ENCODE peak calls at places on chromosomes 6 and 20, in five cellular contexts. A is H9, H is mesenchymal stem cell, E is trophoblast cell, Y is H1. T is an unnamed sample.

GRCh38 chr6:118370722-118371121 is 177.4 kb upstream of the PLN start:
- DNase-seq in E (no peak), Y (no peak), A (no peak), H (peak), T (no peak)

GRCh38 chr6:6775074-6775473 is 186.6 kb downstream of the LY86 start:
- DNase-seq in E (no peak), Y (no peak), H (no peak), A (no peak), T (no peak)

GRCh38 chr6:34235605-34236422 is 859 bp upstream of the HMGA1 start:
- DNase-seq in Y (peak), E (peak), H (peak), A (no peak), T (peak)

GRCh38 chr6:1395941-1396908 is 6.8 kb downstream of the FOXF2 start:
- DNase-seq in A (no peak), Y (no peak), H (no peak), E (no peak), T (no peak)

GRCh38 chr6:140043357-140043756 is 668.9 kb upstream of the CITED2 start:
- DNase-seq in H (peak), Y (no peak), E (peak), A (no peak), T (no peak)

GRCh38 chr6:56798163-56798562 is 155.5 kb upstream of the DST start:
- DNase-seq in A (no peak), H (peak), Y (no peak), E (no peak), T (no peak)

GRCh38 chr20:25399038-25399430 is 8.4 kb upstream of the ABHD12 start:
- DNase-seq in H (peak), A (peak), E (peak), Y (no peak), T (peak)

GRCh38 chr20:11935754-11936551 is 18.3 kb downstream of the BTBD3 start:
- DNase-seq in H (no peak), A (no peak), Y (no peak), E (no peak), T (no peak)

GRCh38 chr20:56630506-56631317 is 1.6 kb downstream of the TFAP2C start:
- DNase-seq in H (no peak), Y (peak), A (peak), E (peak), T (no peak)

GRCh38 chr20:709864-710761 is 34.5 kb upstream of the SCRT2 start:
- DNase-seq in Y (no peak), A (peak), H (no peak), E (no peak), T (no peak)

GRCh38 chr6:109491207-109491938 is 8.4 kb upstream of the ZBTB24 start:
- DNase-seq in Y (no peak), E (no peak), A (no peak), H (peak), T (no peak)

GRCh38 chr20:20734475-20734948 is 22.1 kb upstream of the RALGAPA2 start:
- DNase-seq in H (no peak), Y (no peak), A (no peak), E (no peak), T (no peak)

GRCh38 chr6:137146206-137146605 is 27.2 kb downstream of the IL22RA2 start:
- DNase-seq in Y (no peak), E (peak), A (no peak), H (no peak), T (no peak)

GRCh38 chr20:4947817-4948559 is 53.3 kb downstream of the SLC23A2 start:
- DNase-seq in E (no peak), H (no peak), A (no peak), Y (no peak), T (no peak)

GRCh38 chr6:127420558-127420957 is 38.6 kb downstream of the KIAA0408 start:
- DNase-seq in Y (no peak), H (peak), A (peak), E (peak), T (peak)

GRCh38 chr20:49210101-49210749 is 9.0 kb upstream of the DDX27 start:
- DNase-seq in A (no peak), E (no peak), Y (no peak), H (no peak), T (no peak)

GRCh38 chr6:67131827-67132226 is 1424.8 kb upstream of the EYS start:
- DNase-seq in E (no peak), A (no peak), H (no peak), Y (no peak), T (no peak)

GRCh38 chr6:67451874-67452273 is 1183.2 kb upstream of the ADGRB3 start:
- DNase-seq in E (no peak), Y (no peak), H (no peak), A (no peak), T (no peak)

GRCh38 chr6:155313602-155314091 is 637 bp downstream of the TFB1M start:
- DNase-seq in E (peak), Y (no peak), A (no peak), H (no peak), T (no peak)

GRCh38 chr6:106771822-106772221 is 142.4 kb downstream of the QRSL1 start:
- DNase-seq in Y (no peak), A (no peak), E (no peak), H (no peak), T (no peak)

GRCh38 chr20:48094944-48095343 is 309.7 kb upstream of the SULF2 start:
- DNase-seq in E (no peak), A (no peak), Y (no peak), H (no peak), T (no peak)

GRCh38 chr6:157635388-157636244 is 187.4 kb upstream of the SNX9 start:
- DNase-seq in Y (no peak), E (peak), H (no peak), A (peak), T (no peak)

GRCh38 chr6:110389689-110390382 is 25.5 kb downstream of the DDO start:
- DNase-seq in Y (no peak), H (no peak), E (no peak), A (no peak), T (no peak)

GRCh38 chr20:15245896-15246295 is 908.5 kb upstream of the FLRT3 start:
- DNase-seq in A (no peak), E (no peak), Y (no peak), H (no peak), T (no peak)

GRCh38 chr6:127518212-127518709 is 874 bp downstream of the MTCL3 start:
- DNase-seq in A (no peak), E (no peak), H (no peak), Y (no peak), T (peak)

GRCh38 chr6:48151142-48151541 is 40.1 kb upstream of the PTCHD4 start:
- DNase-seq in A (no peak), Y (no peak), E (no peak), H (no peak), T (no peak)

GRCh38 chr6:125149256-125150144 is 4.1 kb upstream of the TPD52L1 start:
- DNase-seq in A (no peak), H (peak), Y (no peak), E (no peak), T (no peak)

GRCh38 chr20:1987826-1988225 is 6.0 kb downstream of the PDYN start:
- DNase-seq in E (no peak), H (no peak), Y (no peak), A (no peak), T (no peak)

GRCh38 chr20:3371757-3372156 is 35.7 kb downstream of the DNAAF9 start:
- DNase-seq in H (no peak), A (no peak), E (no peak), Y (no peak), T (no peak)

GRCh38 chr6:43119456-43119855 is 43.3 kb downstream of the PTK7 start:
- DNase-seq in Y (no peak), H (no peak), A (no peak), E (no peak), T (no peak)
- H4K91ac ChIP-seq in Y (no peak), H (peak), A (no peak), E (peak), T (no peak)

DNA sequence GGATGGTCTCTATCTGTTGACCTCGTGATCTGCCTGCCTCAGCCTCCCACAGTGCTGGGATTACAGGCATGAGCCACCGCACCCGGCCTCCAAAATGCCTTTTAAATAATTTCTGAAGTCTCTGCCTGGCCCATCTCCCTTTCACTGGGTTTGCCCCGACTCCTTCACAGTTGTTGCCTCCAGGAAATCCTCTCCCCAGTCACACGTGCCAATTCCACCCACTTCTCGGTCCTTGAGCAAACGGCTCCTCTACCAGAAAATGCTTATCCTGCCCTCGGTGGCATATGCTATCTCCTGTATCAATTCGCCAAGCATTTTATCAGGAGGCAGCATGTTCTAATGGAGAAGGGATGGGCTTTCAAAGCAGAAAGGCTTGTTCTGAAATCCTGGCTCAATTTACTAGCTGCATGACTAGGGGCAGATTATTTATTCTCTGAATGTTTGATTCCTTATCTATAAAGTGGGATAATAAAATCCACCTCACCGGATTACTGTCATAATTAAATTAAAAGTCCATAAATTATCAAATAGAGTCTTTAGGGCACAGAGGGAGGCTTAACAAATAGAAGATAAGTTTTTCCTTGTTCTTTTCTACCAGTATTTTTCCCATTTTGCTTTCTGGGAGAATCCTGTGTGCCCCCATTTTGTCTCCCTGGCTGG is 66.3 kb downstream of the PPP1R3G start:
- DNase-seq in A (no peak), Y (no peak), E (no peak), H (no peak), T (no peak)
- H2BK12ac ChIP-seq in A (no peak), Y (no peak), E (no peak), H (no peak), T (no peak)

GRCh38 chr6:38508894-38509293 is 130.8 kb downstream of the BTBD9 start:
- DNase-seq in H (peak), A (no peak), E (peak), Y (no peak), T (no peak)
- H3K4me2 ChIP-seq in H (peak), A (no peak), E (no peak), Y (no peak), T (no peak)

GRCh38 chr6:163416640-163417253 is 2.2 kb downstream of the QKI start:
- DNase-seq in E (peak), H (peak), A (no peak), Y (no peak), T (peak)

GRCh38 chr6:163415620-163416379 is 1.3 kb downstream of the QKI start:
- DNase-seq in Y (no peak), A (no peak), H (peak), E (peak), T (no peak)

GRCh38 chr6:163415176-163415619 is 680 bp downstream of the QKI start:
- DNase-seq in H (no peak), Y (no peak), A (no peak), E (peak), T (peak)

GRCh38 chr6:163417595-163417994 is 3.1 kb downstream of the QKI start:
- DNase-seq in A (no peak), H (no peak), Y (no peak), E (no peak), T (no peak)

GRCh38 chr6:163416380-163416629 is 1.8 kb downstream of the QKI start:
- DNase-seq in E (no peak), H (no peak), A (no peak), Y (no peak), T (no peak)
- H4K91ac ChIP-seq in E (no peak), H (no peak), A (no peak), Y (no peak), T (no peak)

T was measured in neuronal stem cell.